ENCODE peak calls at places on chromosomes 2 and 18, in six cellular contexts. Z is brain microvascular endothelial cell, D is left lung, S is NB4, A is heart left ventricle, N is ovary. T is an unnamed sample.

GRCh38 chr18:46555724-46556123 is 101.3 kb downstream of the LOXHD1 start:
- DNase-seq in D (no peak), A (peak; percentile 55), Z (no peak), S (peak; percentile 44), N (no peak), T (no peak)

GRCh38 chr2:237879058-237879430 is 19.6 kb downstream of the RAMP1 start:
- DNase-seq in D (no peak), Z (no peak), N (peak; percentile 4), S (no peak), A (peak; percentile 10), T (no peak)

GRCh38 chr2:1756456-1756855 is 12.1 kb upstream of the PXDN start:
- DNase-seq in A (no peak), Z (no peak), S (no peak), D (no peak), N (no peak), T (no peak)

GRCh38 chr2:37436324-37436723 is 91.9 kb downstream of the QPCT start:
- DNase-seq in A (no peak), D (no peak), S (no peak), N (no peak), Z (no peak), T (no peak)

GRCh38 chr18:44943201-44943881 is 262.7 kb downstream of the SETBP1 start:
- DNase-seq in Z (peak; percentile 81), N (no peak), A (peak; percentile 35), D (no peak), S (no peak), T (no peak)

GRCh38 chr2:189885368-189885767 is 101.1 kb downstream of the PMS1 start:
- DNase-seq in S (no peak), D (no peak), N (no peak), Z (no peak), A (no peak), T (no peak)

GRCh38 chr2:226184540-226184939 is 615.1 kb downstream of the IRS1 start:
- DNase-seq in S (no peak), D (no peak), N (no peak), Z (no peak), A (no peak), T (no peak)

GRCh38 chr2:153864022-153864421 is 7.7 kb upstream of the GALNT13 start:
- DNase-seq in D (no peak), Z (no peak), A (no peak), N (no peak), S (no peak), T (no peak)

GRCh38 chr2:190940451-190940850 is 59.8 kb downstream of the GLS start:
- DNase-seq in S (no peak), Z (no peak), D (no peak), N (no peak), A (no peak), T (no peak)

GRCh38 chr2:112542123-112542973 is at the start of gene POLR1B:
- DNase-seq in D (peak; percentile 90), A (peak; percentile 88), Z (peak; percentile 69), N (peak; percentile 78), S (peak; percentile 94), T (peak; percentile 64)

GRCh38 chr18:28018361-28018760 is 158.6 kb downstream of the CDH2 start:
- DNase-seq in D (no peak), S (no peak), A (no peak), N (no peak), Z (no peak), T (no peak)

GRCh38 chr2:197208029-197208428 is 102.6 kb downstream of the ANKRD44 start:
- DNase-seq in N (no peak), A (no peak), D (no peak), Z (no peak), S (no peak), T (no peak)

GRCh38 chr2:204265701-204266310 is 279.5 kb upstream of the PARD3B start:
- DNase-seq in N (no peak), Z (no peak), A (no peak), D (peak; percentile 55), S (no peak), T (no peak)

GRCh38 chr2:217723078-217723477 is 279.7 kb downstream of the TNS1 start:
- DNase-seq in Z (peak; percentile 54), S (no peak), N (no peak), A (no peak), D (no peak), T (no peak)

GRCh38 chr2:179550214-179550613 is 285.6 kb upstream of the SESTD1 start:
- DNase-seq in D (no peak), A (no peak), Z (no peak), S (no peak), N (no peak), T (no peak)

GRCh38 chr18:58541789-58542425 is 87.0 kb downstream of the ALPK2 start:
- DNase-seq in Z (peak; percentile 94), A (no peak), D (peak; percentile 56), S (peak; percentile 46), N (no peak), T (peak; percentile 81)

GRCh38 chr2:109046925-109047508 is 58.0 kb upstream of the EDAR start:
- DNase-seq in A (no peak), S (peak; percentile 95), Z (no peak), D (no peak), N (no peak), T (no peak)

GRCh38 chr2:85893428-85894258 is 4.9 kb upstream of the ST3GAL5 start:
- DNase-seq in D (no peak), N (no peak), A (no peak), Z (peak; percentile 64), S (no peak), T (no peak)

GRCh38 chr2:184534986-184535385 is 63.3 kb upstream of the ZNF804A start:
- DNase-seq in S (no peak), D (no peak), Z (no peak), A (no peak), N (no peak), T (no peak)

GRCh38 chr2:126720647-126721046 is 64.7 kb downstream of the GYPC start:
- DNase-seq in A (no peak), S (no peak), Z (no peak), N (no peak), D (no peak), T (no peak)

GRCh38 chr2:65130440-65131175 is 702 bp upstream of the RAB1A start:
- DNase-seq in S (no peak), A (no peak), Z (no peak), N (no peak), D (no peak), T (no peak)

GRCh38 chr2:182616471-182617393 is 99.3 kb upstream of the DNAJC10 start:
- DNase-seq in N (no peak), Z (peak; percentile 41), S (no peak), D (no peak), A (no peak), T (peak; percentile 9)

GRCh38 chr2:240917009-240917683 is 11.0 kb downstream of the CROCC2 start:
- DNase-seq in S (peak; percentile 72), Z (no peak), N (peak; percentile 25), A (peak; percentile 25), D (peak; percentile 33), T (no peak)

GRCh38 chr2:25700221-25700660 is 26.9 kb upstream of the DTNB start:
- DNase-seq in A (no peak), D (no peak), Z (peak; percentile 32), S (peak; percentile 60), N (no peak), T (no peak)

GRCh38 chr18:13284330-13285027 is 65.9 kb downstream of the LDLRAD4 start:
- DNase-seq in Z (no peak), D (no peak), A (peak; percentile 23), N (no peak), S (no peak), T (no peak)

GRCh38 chr2:137689549-137689948 is 274.7 kb upstream of the HNMT start:
- DNase-seq in Z (peak; percentile 76), D (no peak), S (peak; percentile 39), A (no peak), N (no peak), T (no peak)

GRCh38 chr2:240507778-240508251 is 50.0 kb downstream of the ANKMY1 start:
- DNase-seq in A (no peak), N (no peak), D (no peak), Z (no peak), S (no peak), T (no peak)

GRCh38 chr2:200405599-200406298 is 99.3 kb downstream of the SPATS2L start:
- DNase-seq in Z (peak; percentile 83), D (no peak), N (no peak), S (peak; percentile 75), A (no peak), T (peak; percentile 77)

DNA sequence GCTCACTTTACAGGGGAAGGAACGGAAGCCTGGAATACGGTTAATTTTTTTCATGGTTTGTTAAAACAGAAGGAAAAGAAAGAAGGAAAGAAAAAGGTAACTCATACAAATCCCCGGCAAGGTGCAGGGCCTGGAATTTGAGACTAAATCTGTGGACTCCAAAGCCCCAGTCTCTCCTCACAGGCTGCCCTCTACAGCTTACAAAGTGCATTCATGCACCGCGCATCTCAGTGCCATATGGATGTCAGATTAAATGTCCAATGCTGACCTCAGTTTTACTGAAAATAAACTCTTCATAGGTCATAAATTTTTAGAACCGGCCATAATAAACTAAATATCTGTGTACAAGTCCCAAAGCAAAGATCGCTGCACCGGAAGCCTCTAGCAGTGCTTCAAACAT is 17.8 kb downstream of the ST6GAL2 start:
- DNase-seq in Z (no peak), D (no peak), N (no peak), A (no peak), S (peak; percentile 9), T (no peak)
- TF ChIP-seq CTCF in Z (peak; percentile 67), D (no peak), N (no peak), A (peak; percentile 37), S (peak; percentile 47), T (peak; percentile 37)

DNA sequence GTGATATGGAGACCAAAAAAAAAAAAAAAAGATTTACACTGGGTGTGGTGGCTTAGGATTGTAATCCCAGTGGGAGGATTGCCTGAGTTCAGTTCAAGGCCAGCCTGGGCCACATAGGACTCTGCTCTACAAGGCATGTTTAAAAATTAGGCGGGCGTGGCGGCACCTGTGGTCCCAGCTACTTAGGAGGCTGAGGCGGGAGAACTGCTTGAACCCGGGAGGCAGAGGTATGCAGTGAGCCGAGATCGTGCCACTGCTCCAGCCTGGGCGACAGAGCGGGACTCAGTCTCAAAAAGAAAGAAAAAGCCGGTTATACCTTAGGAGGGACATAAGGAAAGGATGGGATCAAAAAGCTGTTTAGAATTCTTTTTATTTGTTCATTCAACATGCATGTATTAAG is 707 bp upstream of the SPDYA start:
- DNase-seq in S (peak; percentile 13), A (no peak), N (no peak), Z (no peak), D (no peak), T (no peak)
- H3K4me3 ChIP-seq in S (no peak overlapping the region), A (peak overlapping the region; percentile 57), N (no peak overlapping the region), Z (peak overlapping the region; percentile 60), D (peak overlapping the region; percentile 47), T (peak overlapping the region; percentile 40)

GRCh38 chr2:12321017-12321641 is 395.6 kb upstream of the TRIB2 start:
- DNase-seq in S (peak; percentile 26), Z (peak; percentile 90), D (peak; percentile 41), N (peak; percentile 83), A (peak; percentile 60), T (peak; percentile 82)
- TF ChIP-seq CTCF in S (no peak), Z (peak; percentile 34), D (no peak), N (peak; percentile 13), A (peak; percentile 3), T (no peak)

GRCh38 chr2:57881998-57882884 is 164.4 kb upstream of the VRK2 start:
- DNase-seq in Z (no peak), N (no peak), D (no peak), S (no peak), A (no peak), T (peak; percentile 16)
- H3K4me3 ChIP-seq in Z (no peak overlapping the region), N (no peak overlapping the region), D (no peak overlapping the region), S (no peak overlapping the region), A (no peak overlapping the region), T (no peak overlapping the region)